ENCODE peak calls at places on chromosomes 13 and 19, in four cellular contexts. L is lung, E is thoracic aorta, J is A549. K is an unnamed sample. For H3K4me1 and H3K9me3, the result is how much of the 10 kb centered on the place peaks cover.

GRCh38 chr13:49603318-49603717 is 18.0 kb upstream of the RCBTB1 start:
- DNase-seq in L (no peak), E (no peak), J (no peak), K (no peak)

GRCh38 chr19:45667620-45668341 is at the start of gene GIPR:
- DNase-seq in L (peak), E (no peak), J (peak), K (no peak)

GRCh38 chr13:66501187-66501586 is 728.9 kb downstream of the PCDH9 start:
- DNase-seq in L (no peak), E (no peak), J (peak), K (no peak)

GRCh38 chr19:5914358-5914774 is 312 bp downstream of the CAPS start:
- DNase-seq in L (no peak), E (no peak), J (no peak), K (no peak)

GRCh38 chr19:50025794-50026549 is at the start of gene ZNF473:
- DNase-seq in L (peak), E (peak), J (peak), K (peak)

GRCh38 chr19:7072541-7072940 is 3.0 kb downstream of the ZNF557 start:
- DNase-seq in L (no peak), E (no peak), J (no peak), K (no peak)

GRCh38 chr13:34207334-34207733 is 389.4 kb downstream of the RFC3 start:
- DNase-seq in L (no peak), E (no peak), J (peak), K (no peak)

GRCh38 chr13:28885191-28885590 is 65.1 kb downstream of the MTUS2 start:
- DNase-seq in L (no peak), E (no peak), J (no peak), K (no peak)

GRCh38 chr19:5751709-5752108 is 31.3 kb downstream of the CATSPERD start:
- DNase-seq in L (no peak), E (no peak), J (no peak), K (no peak)

DNA sequence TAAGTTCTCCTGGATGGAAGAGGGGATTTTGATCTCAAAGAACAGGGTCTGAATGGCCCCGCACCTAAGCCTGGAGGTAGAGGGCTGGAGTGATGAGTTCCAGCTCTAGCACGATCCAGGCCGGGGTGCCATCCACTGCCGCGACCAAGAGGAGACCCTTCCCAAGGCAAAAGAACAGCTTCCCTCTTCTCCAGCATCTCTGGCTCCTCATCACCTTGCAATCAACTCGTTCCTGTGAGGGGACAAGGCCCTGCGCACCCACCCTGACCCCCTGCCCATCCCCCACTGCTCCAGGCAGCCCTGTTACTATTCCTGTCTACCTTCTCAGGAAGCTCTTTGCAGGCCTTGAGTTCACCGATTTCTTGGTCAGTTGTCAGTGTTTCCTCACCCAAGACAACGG is 17.8 kb downstream of the COL4A1 start:
- DNase-seq in L (no peak), E (no peak), J (no peak), K (no peak)
- H3K4me1 ChIP-seq in L (under half), E (half or more), J (under half), K (half or more)

DNA sequence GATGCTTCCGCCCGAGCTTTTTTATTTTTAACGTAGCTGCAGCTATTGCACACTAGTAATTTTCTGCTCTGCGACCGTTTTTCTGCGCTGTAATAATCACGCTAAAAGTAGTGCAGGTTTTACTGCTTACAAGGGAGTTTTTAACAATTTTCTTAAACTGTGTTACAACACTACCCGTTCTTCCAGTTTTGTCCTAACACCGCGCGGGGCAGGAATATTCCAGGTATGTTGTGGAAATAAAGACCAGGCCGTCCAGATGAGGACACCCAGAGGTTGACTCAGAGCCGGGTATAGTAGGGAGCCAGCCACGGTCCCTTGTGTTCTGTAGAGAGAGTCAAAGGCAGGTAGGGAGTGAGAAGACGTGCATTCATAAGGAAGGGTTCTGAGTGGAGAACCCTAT is 21.7 kb downstream of the ZNF274 start:
- DNase-seq in L (no peak), E (no peak), J (no peak), K (no peak)
- H3K9me3 ChIP-seq in L (half or more), E (half or more), J (half or more), K (half or more)

GRCh38 chr19:54379187-54379678 is 14.5 kb upstream of the LAIR1 start:
- DNase-seq in L (no peak), E (no peak), J (no peak), K (no peak)

GRCh38 chr19:54383330-54383729 is 18.6 kb upstream of the LAIR1 start:
- DNase-seq in L (no peak), E (no peak), J (no peak), K (no peak)

GRCh38 chr19:54376610-54377009 is 11.9 kb upstream of the LAIR1 start:
- DNase-seq in L (no peak), E (no peak), J (no peak), K (no peak)

GRCh38 chr19:54380897-54381296 is 16.2 kb upstream of the LAIR1 start:
- DNase-seq in L (no peak), E (no peak), J (no peak), K (no peak)
- H3K27ac ChIP-seq in L (no peak), E (no peak), J (no peak), K (no peak)

GRCh38 chr13:60755380-60756163 is 358.6 kb downstream of the TDRD3 start:
- DNase-seq in L (no peak), E (no peak), J (peak), K (no peak)
- H3K4me1 ChIP-seq in L (under half), E (under half), J (under half), K (under half)